ENCODE peak calls at places on chromosome 4, in six cellular contexts. S, X, Z, J, N and O are unnamed samples.
A peak's percentile ranks its signal among the peaks of the same experiment; 100 is the strongest.

GRCh38 chr4:136861081-136861480 is 671.2 kb downstream of the PCDH18 start:
- DNase-seq in X (no peak), S (no peak), J (no peak), Z (no peak), N (no peak), O (no peak)

GRCh38 chr4:118173956-118174355 is 139.7 kb downstream of the NDST3 start:
- DNase-seq in S (no peak), J (no peak), Z (no peak), N (no peak), X (no peak), O (no peak)

GRCh38 chr4:1244081-1244977 is 4.6 kb downstream of the CTBP1 start:
- DNase-seq in J (no peak), X (peak; percentile 65), Z (peak; percentile 1), N (no peak), S (no peak), O (no peak)

GRCh38 chr4:37904824-37905223 is 13.9 kb downstream of the TBC1D1 start:
- DNase-seq in S (no peak), Z (no peak), N (no peak), J (no peak), X (no peak), O (no peak)

GRCh38 chr4:151218343-151218742 is 58.6 kb upstream of the PRSS48 start:
- DNase-seq in X (no peak), Z (no peak), J (no peak), N (no peak), S (no peak), O (no peak)

GRCh38 chr4:89021678-89022077 is 35.3 kb downstream of the FAM13A start:
- DNase-seq in S (no peak), X (no peak), Z (no peak), N (no peak), J (no peak), O (no peak)

GRCh38 chr4:95761441-95761840 is 78.5 kb upstream of the PDHA2 start:
- DNase-seq in Z (no peak), S (no peak), X (no peak), N (no peak), J (no peak), O (no peak)

GRCh38 chr4:29756966-29757365 is 963.2 kb upstream of the PCDH7 start:
- DNase-seq in S (no peak), J (no peak), N (no peak), Z (no peak), X (no peak), O (no peak)

GRCh38 chr4:10106421-10107039 is 10.1 kb downstream of the WDR1 start:
- DNase-seq in Z (peak; percentile 71), S (no peak), X (peak; percentile 76), J (peak; percentile 66), N (peak; percentile 54), O (no peak)

GRCh38 chr4:159283697-159284492 is 181.0 kb downstream of the RAPGEF2 start:
- DNase-seq in S (no peak), J (no peak), N (no peak), Z (no peak), X (no peak), O (no peak)

GRCh38 chr4:115355329-115355728 is 241.9 kb upstream of the NDST4 start:
- DNase-seq in S (no peak), J (no peak), Z (no peak), N (no peak), X (no peak), O (no peak)

GRCh38 chr4:86857341-86858052 is 8.3 kb upstream of the SLC10A6 start:
- DNase-seq in X (no peak), J (no peak), S (no peak), N (no peak), Z (no peak), O (no peak)

GRCh38 chr4:8727131-8727530 is 134.6 kb downstream of the CPZ start:
- DNase-seq in Z (no peak), S (no peak), X (no peak), N (no peak), J (no peak), O (no peak)

GRCh38 chr4:166088576-166088975 is 215.5 kb downstream of the TLL1 start:
- DNase-seq in X (peak; percentile 3), S (no peak), N (no peak), Z (no peak), J (no peak), O (no peak)

GRCh38 chr4:76562161-76562560 is 127.1 kb downstream of the SHROOM3 start:
- DNase-seq in N (no peak), X (no peak), S (no peak), J (no peak), Z (no peak), O (no peak)

GRCh38 chr4:174369968-174370367 is 86.3 kb downstream of the CEP44 start:
- DNase-seq in J (no peak), S (no peak), X (no peak), N (no peak), Z (no peak), O (no peak)

GRCh38 chr4:153004106-153004881 is 68.2 kb downstream of the FHDC1 start:
- DNase-seq in Z (no peak), S (no peak), N (no peak), J (no peak), X (peak; percentile 49), O (no peak)

GRCh38 chr4:121582296-121582695 is 114.5 kb downstream of the ANXA5 start:
- DNase-seq in S (no peak), X (no peak), N (no peak), Z (no peak), J (no peak), O (no peak)

GRCh38 chr4:87108142-87108546 is 112.3 kb downstream of the KLHL8 start:
- DNase-seq in Z (no peak), N (no peak), X (no peak), S (no peak), J (no peak), O (no peak)

GRCh38 chr4:2765832-2766526 is 9.8 kb upstream of the TNIP2 start:
- DNase-seq in X (no peak), S (no peak), J (no peak), N (no peak), Z (peak; percentile 4), O (no peak)

GRCh38 chr4:8866421-8866820 is 5.2 kb downstream of the HMX1 start:
- DNase-seq in N (no peak), Z (no peak), S (no peak), J (no peak), X (peak; percentile 26), O (no peak)

GRCh38 chr4:72351521-72351920 is 217.5 kb downstream of the ADAMTS3 start:
- DNase-seq in S (no peak), Z (no peak), J (no peak), N (no peak), X (no peak), O (no peak)

GRCh38 chr4:20618729-20619128 is 81.5 kb upstream of the PACRGL start:
- DNase-seq in X (no peak), Z (no peak), N (no peak), J (no peak), S (no peak), O (no peak)

GRCh38 chr4:76439491-76439890 is 4.5 kb downstream of the SHROOM3 start:
- DNase-seq in Z (no peak), J (no peak), X (no peak), S (no peak), N (no peak), O (no peak)

GRCh38 chr4:124265701-124266100 is 446.8 kb downstream of the ANKRD50 start:
- DNase-seq in Z (no peak), S (no peak), J (no peak), X (no peak), N (no peak), O (no peak)

GRCh38 chr4:102815981-102816380 is 11.4 kb downstream of the UBE2D3 start:
- DNase-seq in J (no peak), S (no peak), Z (no peak), N (no peak), X (no peak), O (no peak)

GRCh38 chr4:21512351-21512750 is 436.2 kb downstream of the KCNIP4 start:
- DNase-seq in Z (no peak), N (no peak), J (no peak), X (no peak), S (peak; percentile 16), O (no peak)

DNA sequence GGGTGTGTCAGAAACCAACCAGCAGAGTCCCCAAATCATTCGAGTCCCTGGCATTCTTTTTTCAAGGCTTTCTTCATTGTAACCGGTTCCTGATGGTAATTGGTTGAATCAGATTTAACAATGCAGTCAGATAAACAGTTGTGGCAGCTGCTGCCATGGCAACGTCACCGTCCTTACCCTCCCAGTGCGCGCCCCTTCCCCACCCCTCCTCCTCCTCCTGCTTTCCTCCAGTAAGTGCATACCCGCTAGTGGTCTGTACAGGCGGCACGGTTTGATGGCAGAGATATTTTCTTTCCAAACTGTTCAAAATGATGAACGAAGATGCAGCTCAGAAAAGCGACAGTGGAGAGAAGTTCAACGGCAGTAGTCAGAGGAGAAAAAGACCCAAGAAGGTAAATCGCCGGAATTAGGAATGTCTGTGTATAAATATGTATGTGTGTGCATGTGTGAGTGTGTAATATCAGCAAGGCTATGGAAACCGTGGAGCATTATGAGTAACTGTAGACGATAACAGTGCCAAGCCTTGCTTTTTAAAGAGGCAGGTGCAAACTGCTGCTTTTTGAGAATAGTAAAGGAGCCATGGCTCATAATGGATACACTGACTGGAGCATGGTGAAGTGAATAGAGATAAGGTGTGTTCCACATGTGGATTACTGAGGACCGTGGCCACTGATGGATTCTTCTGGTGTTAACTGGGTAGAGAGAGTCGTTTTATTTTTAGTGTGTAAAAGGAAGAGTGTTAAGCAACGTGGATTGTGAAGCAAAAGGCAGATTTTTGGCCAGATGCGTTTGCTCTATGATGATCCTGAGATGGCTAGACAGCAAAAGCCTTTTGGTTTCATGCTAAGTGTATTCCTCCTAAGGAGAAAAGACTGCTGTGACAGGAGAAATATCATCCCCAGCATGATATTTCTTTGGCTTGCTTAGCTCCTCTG is at the start of gene ANK2:
- DNase-seq in X (no peak), S (no peak), J (no peak), N (no peak), Z (no peak), O (no peak)
- TF ChIP-seq CTCF in X (no peak), S (no peak), J (no peak), N (no peak), Z (no peak), O (no peak)

GRCh38 chr4:172692701-172693100 is 475.9 kb upstream of the GALNT7 start:
- DNase-seq in S (no peak), Z (no peak), X (no peak), N (no peak), J (no peak), O (no peak)
- TF ChIP-seq CTCF in S (no peak), Z (no peak), X (no peak), N (no peak), J (no peak), O (no peak)

DNA sequence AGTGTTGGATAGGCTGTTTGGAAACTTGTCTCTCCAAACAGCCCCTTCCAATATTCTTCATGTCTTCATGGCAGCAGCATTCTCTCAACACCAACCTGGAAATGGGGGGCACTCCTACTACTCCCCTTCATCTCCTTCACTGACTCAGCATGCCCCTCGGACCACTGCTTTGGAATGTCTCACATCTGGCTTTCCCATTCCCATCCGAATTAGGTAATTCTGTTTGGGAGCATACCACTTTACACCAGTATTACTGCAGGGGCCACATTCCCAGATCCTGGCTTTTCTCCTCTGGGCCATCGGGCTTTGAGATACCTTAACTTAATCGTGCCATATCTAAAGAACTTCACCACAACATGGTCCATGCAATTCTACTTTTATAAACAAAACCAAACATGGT is 100.8 kb downstream of the MAML3 start:
- DNase-seq in N (no peak), J (no peak), Z (no peak), X (no peak), S (no peak), O (no peak)
- TF ChIP-seq CTCF in N (no peak), J (no peak), Z (no peak), X (no peak), S (no peak), O (no peak)

GRCh38 chr4:155322782-155323181 is 54.0 kb downstream of the MAP9 start:
- DNase-seq in Z (no peak), X (no peak), N (no peak), S (no peak), J (no peak), O (no peak)

GRCh38 chr4:155319506-155319905 is 57.3 kb downstream of the MAP9 start:
- DNase-seq in S (no peak), N (no peak), X (no peak), Z (no peak), J (no peak), O (no peak)
- TF ChIP-seq CTCF in S (no peak), N (no peak), X (no peak), Z (no peak), J (no peak), O (no peak)